ENCODE peak calls at places on chromosomes 12 and 14, in ten cellular contexts. O, M, G, A, V, Q, R, E, C and X are unnamed samples.

GRCh38 chr14:35991356-35991755 is 165.2 kb downstream of the BRMS1L start:
- DNase-seq in O (no peak), M (no peak), G (no peak), A (no peak), V (no peak), Q (no peak), R (no peak), E (no peak), C (no peak), X (peak)

GRCh38 chr12:39372929-39373328 is 70.0 kb downstream of the KIF21A start:
- DNase-seq in O (no peak), M (no peak), G (no peak), A (peak), V (no peak), Q (no peak), R (no peak), E (no peak), C (no peak), X (no peak)

GRCh38 chr12:132700212-132700913 is 10.3 kb upstream of the PGAM5 start:
- DNase-seq in O (no peak), M (peak), G (no peak), A (peak), V (no peak), Q (no peak), R (no peak), E (no peak), C (no peak), X (peak)

GRCh38 chr12:113931517-113931916 is 34.6 kb downstream of the RBM19 start:
- DNase-seq in O (no peak), M (no peak), G (no peak), A (no peak), V (no peak), Q (no peak), R (no peak), E (no peak), C (no peak), X (no peak)

GRCh38 chr12:6950401-6950801 is 755 bp upstream of the PTPN6 start:
- DNase-seq in O (no peak), M (no peak), G (no peak), A (no peak), V (no peak), Q (no peak), R (no peak), E (peak), C (no peak), X (no peak)

GRCh38 chr12:30181334-30181733 is 397.6 kb upstream of the TMTC1 start:
- DNase-seq in O (no peak), M (no peak), G (no peak), A (no peak), V (no peak), Q (no peak), R (no peak), E (no peak), C (no peak), X (peak)

GRCh38 chr14:50821471-50822464 is 9.2 kb downstream of the NIN start:
- DNase-seq in O (peak), M (no peak), G (no peak), A (no peak), V (peak), Q (peak), R (peak), E (no peak), C (peak), X (no peak)

GRCh38 chr12:94384030-94384429 is 75.6 kb downstream of the CEP83 start:
- DNase-seq in O (no peak), M (no peak), G (no peak), A (no peak), V (no peak), Q (no peak), R (no peak), E (no peak), C (no peak), X (no peak)

GRCh38 chr14:75831455-75831854 is 150.3 kb downstream of the TGFB3 start:
- DNase-seq in O (peak), M (peak), G (no peak), A (peak), V (peak), Q (peak), R (peak), E (peak), C (no peak), X (peak)

GRCh38 chr12:50050410-50051280 is 6.8 kb upstream of the ASIC1 start:
- DNase-seq in O (peak), M (peak), G (no peak), A (peak), V (peak), Q (peak), R (peak), E (peak), C (peak), X (no peak)

DNA sequence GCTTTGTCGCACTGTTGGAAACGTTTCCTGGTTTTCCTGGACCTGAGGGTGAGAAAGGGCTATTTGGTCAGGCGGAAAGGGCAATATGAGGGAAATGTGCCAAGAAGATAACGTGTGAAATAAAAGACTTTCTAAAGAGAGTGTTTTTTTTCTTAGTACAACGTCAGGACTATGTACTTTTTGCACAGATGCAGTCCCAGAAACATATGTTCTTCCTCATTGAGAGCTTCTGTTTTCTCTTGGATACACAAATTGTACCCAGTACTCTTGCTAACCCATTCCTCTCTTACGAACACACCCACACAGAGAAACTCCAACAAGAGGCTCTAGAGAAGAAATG is 669 bp upstream of the PKP2 start:
- DNase-seq in O (no peak), M (no peak), G (no peak), A (peak), V (no peak), Q (no peak), R (no peak), E (no peak), C (no peak), X (no peak)
- H3K4me3 ChIP-seq in O (peak), M (peak), G (peak), A (peak), V (peak), Q (no peak), R (peak), E (peak), C (peak), X (peak)

GRCh38 chr14:85415015-85415712 is 114.8 kb upstream of the FLRT2 start:
- DNase-seq in O (peak), M (peak), G (no peak), A (peak), V (peak), Q (no peak), R (peak), E (peak), C (peak), X (peak)
- H3K4me3 ChIP-seq in O (peak), M (peak), G (no peak), A (no peak), V (peak), Q (no peak), R (no peak), E (no peak), C (no peak), X (no peak)

GRCh38 chr14:91927800-91928199 is 19.7 kb downstream of the FBLN5 start:
- DNase-seq in O (no peak), M (no peak), G (no peak), A (no peak), V (no peak), Q (no peak), R (no peak), E (no peak), C (no peak), X (no peak)

GRCh38 chr14:91925727-91926121 is 21.8 kb downstream of the FBLN5 start:
- DNase-seq in O (no peak), M (no peak), G (no peak), A (no peak), V (no peak), Q (no peak), R (no peak), E (no peak), C (no peak), X (no peak)

GRCh38 chr14:91927216-91927615 is 20.3 kb downstream of the FBLN5 start:
- DNase-seq in O (no peak), M (no peak), G (no peak), A (peak), V (no peak), Q (no peak), R (no peak), E (no peak), C (no peak), X (no peak)

GRCh38 chr14:91926131-91926890 is 21.2 kb downstream of the FBLN5 start:
- DNase-seq in O (no peak), M (no peak), G (no peak), A (no peak), V (no peak), Q (no peak), R (no peak), E (no peak), C (no peak), X (no peak)

DNA sequence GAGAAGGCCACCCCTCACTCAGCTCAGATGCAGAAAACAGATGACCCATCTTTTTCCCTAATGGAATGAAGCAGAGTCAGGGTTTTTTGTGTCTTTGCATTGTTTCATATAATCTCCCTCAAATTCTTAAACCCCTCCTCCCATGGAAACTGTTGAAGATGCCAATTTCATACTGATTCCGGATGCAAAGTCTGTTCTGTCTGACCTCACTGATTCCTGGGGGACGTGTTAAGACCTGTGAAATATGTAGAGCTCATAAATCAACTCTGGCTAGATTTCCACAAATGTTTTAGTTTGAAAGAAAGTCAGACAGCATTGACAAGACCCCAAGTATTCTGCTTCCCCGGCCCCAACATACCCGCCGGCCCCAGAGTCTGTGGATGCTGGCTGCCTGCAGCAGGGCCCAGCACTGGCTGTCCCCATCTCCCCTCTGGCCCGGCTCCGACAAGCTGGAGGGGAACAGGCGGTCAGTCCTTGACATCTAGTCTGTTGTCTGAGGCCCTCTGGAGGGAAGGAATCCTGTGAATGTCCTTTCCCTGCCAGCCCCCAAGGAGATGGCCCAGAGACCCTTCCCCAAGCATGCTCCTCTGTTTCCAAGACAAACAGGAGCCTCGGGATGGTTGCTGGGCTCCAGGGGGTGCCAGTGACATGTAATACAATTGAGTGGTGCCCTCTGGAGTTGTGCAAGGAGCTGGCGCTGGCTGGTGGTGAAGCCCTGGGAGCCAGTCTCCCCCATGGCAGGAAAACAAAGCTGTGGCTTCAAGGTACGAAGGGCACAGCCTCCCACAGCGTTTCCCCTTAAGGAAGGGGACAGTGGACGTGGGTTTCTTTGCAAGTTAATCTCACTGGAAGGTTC is 22.4 kb downstream of the FBLN5 start:
- DNase-seq in O (no peak), M (peak), G (no peak), A (peak), V (no peak), Q (no peak), R (no peak), E (no peak), C (peak), X (no peak)
- H3K4me3 ChIP-seq in O (peak), M (no peak), G (no peak), A (no peak), V (no peak), Q (no peak), R (no peak), E (no peak), C (no peak), X (no peak)

GRCh38 chr14:74246561-74246960 is 7.3 kb downstream of the VSX2 start:
- DNase-seq in O (no peak), M (no peak), G (no peak), A (no peak), V (no peak), Q (no peak), R (no peak), E (no peak), C (no peak), X (no peak)

GRCh38 chr14:74255281-74255680 is 16.0 kb downstream of the VSX2 start:
- DNase-seq in O (no peak), M (no peak), G (no peak), A (no peak), V (no peak), Q (no peak), R (no peak), E (no peak), C (no peak), X (no peak)

GRCh38 chr14:74248036-74248435 is 8.8 kb downstream of the VSX2 start:
- DNase-seq in O (no peak), M (no peak), G (no peak), A (no peak), V (no peak), Q (no peak), R (no peak), E (no peak), C (no peak), X (no peak)

GRCh38 chr14:74249433-74250375 is 10.5 kb downstream of the VSX2 start:
- DNase-seq in O (no peak), M (no peak), G (no peak), A (no peak), V (no peak), Q (no peak), R (no peak), E (no peak), C (no peak), X (peak)

DNA sequence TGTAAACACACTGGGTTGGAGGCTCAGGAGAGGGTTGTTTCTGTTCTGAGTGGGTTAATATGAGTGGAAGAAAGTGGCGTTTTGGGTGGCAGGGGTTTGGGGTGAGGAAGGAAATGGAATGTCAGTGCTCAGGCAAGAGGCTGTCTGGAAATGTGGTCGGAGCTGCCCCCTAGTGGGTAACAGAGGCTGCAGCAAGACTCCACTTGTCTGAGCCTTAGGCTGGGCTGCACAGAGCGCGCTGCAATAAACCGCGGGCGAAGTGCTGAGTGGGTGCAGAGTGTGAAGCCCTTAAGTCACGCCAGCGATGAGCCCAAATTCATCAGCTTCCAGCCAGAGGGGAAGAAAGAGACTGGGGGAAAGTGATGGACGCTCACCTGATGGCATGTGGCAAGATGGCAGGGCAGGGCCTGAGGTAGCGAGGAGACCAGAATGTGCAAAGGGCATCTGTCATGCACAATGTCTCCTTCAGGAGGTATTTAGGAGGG is 12.3 kb downstream of the VSX2 start:
- DNase-seq in O (peak), M (peak), G (no peak), A (peak), V (peak), Q (peak), R (peak), E (peak), C (peak), X (peak)
- H3K4me3 ChIP-seq in O (peak), M (peak), G (no peak), A (no peak), V (peak), Q (peak), R (no peak), E (peak), C (no peak), X (no peak)

DNA sequence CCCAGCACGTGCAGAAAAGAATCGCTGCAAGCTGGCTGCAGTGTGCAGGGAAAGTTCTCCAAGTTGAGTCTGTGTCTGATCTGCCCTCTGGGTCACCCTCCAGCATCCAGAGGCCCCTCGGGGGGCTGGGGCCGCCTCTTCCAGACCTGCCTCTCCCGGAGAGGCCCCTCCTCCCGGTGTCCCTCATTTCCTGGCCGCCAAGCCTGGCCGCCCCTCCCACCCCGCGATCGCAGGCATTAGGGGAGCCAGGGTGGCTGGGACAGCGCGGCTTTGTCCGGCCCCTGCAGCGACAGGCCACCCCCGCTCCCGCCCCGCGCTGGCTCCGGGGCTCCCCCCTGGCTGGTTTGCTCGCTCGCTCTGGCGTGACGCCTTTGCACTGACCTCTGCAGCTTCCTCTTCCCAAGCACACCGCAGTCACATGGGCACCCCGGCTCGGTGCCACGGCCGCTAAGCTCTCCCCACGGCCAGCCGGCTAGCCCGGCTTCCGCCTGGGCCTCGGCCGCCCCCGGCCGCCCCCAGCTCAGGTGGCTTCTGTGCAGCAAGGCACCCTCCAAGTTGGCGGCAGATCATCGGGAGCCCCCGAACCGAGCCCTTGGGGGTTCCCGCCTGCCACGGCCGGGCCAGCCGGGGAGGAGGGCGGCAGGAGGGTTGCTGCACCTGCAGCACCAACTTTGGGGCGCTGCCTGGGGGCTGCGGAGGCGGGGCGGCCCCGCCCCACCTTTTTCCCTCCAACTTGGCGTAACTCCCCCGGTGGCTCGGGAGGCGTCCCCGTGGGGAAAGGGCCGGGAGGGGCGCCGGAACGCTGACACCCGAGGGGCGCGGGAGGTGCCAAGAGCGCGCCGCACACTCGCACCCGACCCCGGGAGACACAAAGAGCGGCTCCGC is 43.7 kb downstream of the KDM2B start:
- DNase-seq in O (peak), M (peak), G (peak), A (peak), V (peak), Q (peak), R (peak), E (peak), C (peak), X (peak)
- H3K4me3 ChIP-seq in O (peak), M (peak), G (peak), A (peak), V (peak), Q (peak), R (peak), E (peak), C (peak), X (peak)

GRCh38 chr14:64779472-64779871 is 75.2 kb downstream of the PLEKHG3 start:
- DNase-seq in O (peak), M (no peak), G (no peak), A (no peak), V (peak), Q (no peak), R (no peak), E (no peak), C (no peak), X (no peak)
- H3K4me3 ChIP-seq in O (no peak), M (no peak), G (no peak), A (no peak), V (no peak), Q (no peak), R (no peak), E (no peak), C (no peak), X (no peak)

GRCh38 chr14:89302396-89302950 is 114.6 kb downstream of the FOXN3 start:
- DNase-seq in O (no peak), M (no peak), G (no peak), A (no peak), V (no peak), Q (no peak), R (no peak), E (no peak), C (no peak), X (no peak)

GRCh38 chr14:89304972-89305703 is 111.9 kb downstream of the FOXN3 start:
- DNase-seq in O (no peak), M (peak), G (no peak), A (peak), V (peak), Q (peak), R (no peak), E (peak), C (no peak), X (peak)

GRCh38 chr14:89299587-89299986 is 117.4 kb downstream of the FOXN3 start:
- DNase-seq in O (no peak), M (no peak), G (no peak), A (no peak), V (no peak), Q (no peak), R (no peak), E (no peak), C (no peak), X (no peak)

GRCh38 chr14:89307409-89307808 is 109.6 kb downstream of the FOXN3 start:
- DNase-seq in O (no peak), M (no peak), G (no peak), A (no peak), V (no peak), Q (no peak), R (no peak), E (no peak), C (no peak), X (no peak)

GRCh38 chr14:89303452-89304435 is 113.3 kb downstream of the FOXN3 start:
- DNase-seq in O (peak), M (peak), G (no peak), A (peak), V (peak), Q (peak), R (peak), E (peak), C (no peak), X (no peak)
- H3K4me3 ChIP-seq in O (peak), M (peak), G (no peak), A (peak), V (peak), Q (no peak), R (no peak), E (peak), C (no peak), X (no peak)